ENCODE peak calls at places on chromosomes 6 and 20, in five cellular contexts. W is CD4-positive, alpha-beta T cell; E is Calu3; Y is psoas muscle; R is fibroblast of the conjunctiva. A is an unnamed sample.
A peak's percentile ranks its signal among the peaks of the same experiment; 100 is the strongest.

GRCh38 chr20:53623454-53624206 is 30.0 kb upstream of the ZNF217 start:
- DNase-seq in Y (peak; percentile 72), E (peak; percentile 71), R (peak; percentile 74), W (no peak), A (peak; percentile 7)

GRCh38 chr20:64242003-64242796 is 13.3 kb upstream of the PCMTD2 start:
- DNase-seq in Y (no peak), W (no peak), E (no peak), R (no peak), A (no peak)

GRCh38 chr20:9220874-9221547 is 152.1 kb downstream of the PLCB4 start:
- DNase-seq in E (no peak), R (no peak), W (no peak), Y (no peak), A (no peak)

GRCh38 chr6:10390495-10391298 is 24.2 kb downstream of the TFAP2A start:
- DNase-seq in W (no peak), R (no peak), Y (no peak), E (no peak), A (no peak)

GRCh38 chr6:108732101-108732870 is 115.9 kb upstream of the ARMC2 start:
- DNase-seq in E (peak; percentile 57), Y (no peak), R (no peak), W (no peak), A (no peak)

GRCh38 chr6:144559865-144560603 is 274.9 kb downstream of the UTRN start:
- DNase-seq in E (peak; percentile 3), W (no peak), Y (no peak), R (no peak), A (no peak)

GRCh38 chr20:21640556-21640955 is 64.9 kb upstream of the PAX1 start:
- DNase-seq in E (no peak), Y (no peak), W (no peak), R (no peak), A (no peak)

GRCh38 chr6:168536665-168537249 is 95.8 kb downstream of the SMOC2 start:
- DNase-seq in R (no peak), Y (no peak), W (no peak), E (no peak), A (no peak)